ENCODE peak calls at places on chromosomes 7 and 10, in six cellular contexts. Q is uterus; D is stimulated activated CD4-positive, alpha-beta T cell treated with anti-CD3 and anti-CD28 coated beads, Interleukin-15, amount 100 ng/mL, for 24 hours; M is activated CD8-positive, alpha-beta memory T cell treated with anti-CD3 and anti-CD28 coated beads, Interleukin-2, amount 50 U/mL, for 4 hours; G is fibroblast of lung; V is cerebellum. P is an unnamed sample.

GRCh38 chr10:124942317-124943169 is 620 bp downstream of the ZRANB1 start:
- DNase-seq in G (no peak), V (no peak), Q (no peak), M (no peak), D (no peak), P (no peak)

GRCh38 chr10:52314822-52315552 is 906 bp downstream of the DKK1 start:
- DNase-seq in V (no peak), G (peak), Q (no peak), M (no peak), D (no peak), P (peak)

GRCh38 chr10:127934383-127934782 is 27.5 kb downstream of the PTPRE start:
- DNase-seq in M (no peak), V (no peak), G (no peak), Q (no peak), D (no peak), P (no peak)

GRCh38 chr7:32427769-32428291 is 62.4 kb downstream of the LSM5 start:
- DNase-seq in V (peak), G (peak), M (peak), D (peak), Q (no peak), P (peak)

GRCh38 chr7:31466036-31466435 is 47.9 kb upstream of the ITPRID1 start:
- DNase-seq in G (no peak), D (no peak), V (no peak), M (no peak), Q (no peak), P (no peak)

GRCh38 chr10:117723343-117723742 is 180.8 kb downstream of the EMX2 start:
- DNase-seq in V (no peak), G (no peak), M (no peak), Q (no peak), D (no peak), P (no peak)

GRCh38 chr7:87475359-87476178 is at the start of gene ABCB4:
- DNase-seq in G (no peak), V (no peak), D (no peak), M (no peak), Q (no peak), P (peak)

GRCh38 chr10:73094986-73095478 is 1.6 kb downstream of the P4HA1 start:
- DNase-seq in D (no peak), G (no peak), V (no peak), M (no peak), Q (no peak), P (no peak)

GRCh38 chr10:70851597-70852475 is 36.1 kb downstream of the SGPL1 start:
- DNase-seq in Q (no peak), G (no peak), D (no peak), V (no peak), M (no peak), P (no peak)

GRCh38 chr7:63900394-63901203 is 98.0 kb upstream of the ZNF722 start:
- DNase-seq in D (peak), V (peak), G (no peak), Q (peak), M (peak), P (peak)

GRCh38 chr7:30896041-30896440 is 15.6 kb upstream of the AQP1 start:
- DNase-seq in M (no peak), G (no peak), V (no peak), D (no peak), Q (no peak), P (peak)

GRCh38 chr7:123569352-123569999 is 11.9 kb upstream of the NDUFA5 start:
- DNase-seq in D (no peak), G (no peak), V (no peak), M (no peak), Q (no peak), P (no peak)

GRCh38 chr7:142793156-142793555 is 22.4 kb downstream of the PRSS2 start:
- DNase-seq in D (no peak), M (no peak), V (no peak), Q (no peak), G (no peak), P (no peak)

GRCh38 chr7:86411804-86412203 is 231.9 kb upstream of the GRM3 start:
- DNase-seq in M (no peak), G (no peak), V (no peak), Q (no peak), D (no peak), P (no peak)

GRCh38 chr10:73110345-73110849 is at the start of gene NUDT13:
- DNase-seq in V (peak), G (peak), M (peak), Q (peak), D (peak), P (peak)

GRCh38 chr7:135240446-135240845 is 6.8 kb downstream of the STRA8 start:
- DNase-seq in V (no peak), D (no peak), G (no peak), Q (no peak), M (no peak), P (no peak)

GRCh38 chr10:123103944-123104343 is 31.8 kb upstream of the HMX3 start:
- DNase-seq in D (no peak), Q (no peak), V (no peak), G (no peak), M (no peak), P (peak)

GRCh38 chr7:52719677-52720076 is 315.8 kb upstream of the POM121L12 start:
- DNase-seq in M (no peak), G (no peak), Q (no peak), V (no peak), D (no peak), P (no peak)

GRCh38 chr7:44196450-44196872 is 4.3 kb upstream of the YKT6 start:
- DNase-seq in Q (no peak), D (peak), V (peak), M (no peak), G (peak), P (no peak)

GRCh38 chr7:90119178-90119971 is 34.9 kb upstream of the STEAP1 start:
- DNase-seq in V (peak), D (peak), G (peak), Q (no peak), M (peak), P (peak)

GRCh38 chr7:26397326-26397725 is 105.7 kb downstream of the SNX10 start:
- DNase-seq in M (no peak), Q (no peak), D (no peak), V (peak), G (no peak), P (no peak)

GRCh38 chr7:117118579-117119180 is 165.4 kb downstream of the ST7 start:
- DNase-seq in G (no peak), Q (no peak), D (no peak), M (no peak), V (no peak), P (no peak)

GRCh38 chr7:129640400-129640799 is 28.9 kb downstream of the NRF1 start:
- DNase-seq in M (no peak), G (no peak), Q (no peak), D (no peak), V (no peak), P (no peak)

GRCh38 chr7:77665161-77665560 is 31.1 kb upstream of the RSBN1L start:
- DNase-seq in G (no peak), M (no peak), Q (no peak), V (no peak), D (no peak), P (no peak)

GRCh38 chr7:115038158-115038557 is 116.3 kb downstream of the MDFIC start:
- DNase-seq in Q (no peak), G (no peak), M (no peak), D (no peak), V (no peak), P (no peak)

GRCh38 chr7:153381275-153382119 is 621.9 kb downstream of the ACTR3B start:
- DNase-seq in V (peak), M (no peak), Q (peak), G (no peak), D (peak), P (peak)

GRCh38 chr7:103446046-103446520 is at the start of gene SLC26A5:
- DNase-seq in Q (no peak), M (no peak), V (peak), G (no peak), D (peak), P (peak)

GRCh38 chr7:116316838-116317612 is 106.7 kb downstream of the TES start:
- DNase-seq in G (peak), V (no peak), Q (peak), D (peak), M (no peak), P (no peak)

GRCh38 chr7:143321734-143322133 is 5.8 kb downstream of the CLCN1 start:
- DNase-seq in Q (no peak), D (no peak), V (no peak), M (no peak), G (no peak), P (peak)

GRCh38 chr7:127107601-127108007 is 145.1 kb downstream of the GRM8 start:
- DNase-seq in G (peak), V (no peak), M (no peak), Q (no peak), D (peak), P (no peak)

GRCh38 chr10:81472927-81473470 is 402.0 kb upstream of the NRG3 start:
- DNase-seq in D (no peak), G (no peak), V (no peak), M (no peak), Q (no peak), P (peak)

GRCh38 chr10:25683291-25683690 is 250.7 kb upstream of the MYO3A start:
- DNase-seq in D (no peak), G (no peak), Q (no peak), V (no peak), M (no peak), P (no peak)

GRCh38 chr10:68137174-68137573 is 27.9 kb downstream of the MYPN start:
- DNase-seq in Q (no peak), G (peak), V (no peak), M (no peak), D (no peak), P (no peak)

GRCh38 chr7:66696774-66697191 is 43.8 kb upstream of the RABGEF1 start:
- DNase-seq in Q (peak), M (no peak), V (no peak), G (peak), D (no peak), P (no peak)

GRCh38 chr10:4131407-4132215 is 346.6 kb upstream of the KLF6 start:
- DNase-seq in D (peak), Q (no peak), M (no peak), V (no peak), G (peak), P (no peak)

GRCh38 chr7:12722720-12723241 is 35.3 kb downstream of the ARL4A start:
- DNase-seq in Q (no peak), M (no peak), V (no peak), G (no peak), D (no peak), P (no peak)

GRCh38 chr10:101397140-101397539 is 43.2 kb downstream of the BTRC start:
- DNase-seq in G (peak), M (no peak), V (peak), D (peak), Q (peak), P (no peak)

GRCh38 chr10:670990-671389 is 18.5 kb downstream of the DIP2C start:
- DNase-seq in V (no peak), M (no peak), D (no peak), Q (no peak), G (no peak), P (no peak)

GRCh38 chr7:101644879-101645278 is 15.8 kb upstream of the MYL10 start:
- DNase-seq in G (no peak), D (no peak), M (no peak), Q (no peak), V (no peak), P (no peak)

GRCh38 chr10:62081322-62081945 is 179.9 kb downstream of the ARID5B start:
- DNase-seq in D (no peak), G (peak), V (no peak), M (no peak), Q (no peak), P (no peak)

P was measured in mucosa of descending colon.